ENCODE peak calls at places on chromosome 19, in four cellular contexts. L is H1, J is SK-N-SH, Z is GM12878. T is an unnamed sample.

GRCh38 chr19:52237771-52238400 is 31.5 kb upstream of the ZNF766 start:
- DNase-seq in L (peak; percentile 67), J (peak; percentile 44), Z (peak; percentile 19), T (no peak)

GRCh38 chr19:9914315-9915207 is 21.8 kb downstream of the OLFM2 start:
- DNase-seq in J (peak; percentile 92), Z (no peak), L (peak; percentile 90), T (peak; percentile 89)

GRCh38 chr19:50311723-50312635 is 17.2 kb downstream of the KCNC3 start:
- DNase-seq in L (peak; percentile 89), Z (no peak), J (peak; percentile 93), T (peak; percentile 89)

GRCh38 chr19:14003279-14004051 is 2.7 kb downstream of the RFX1 start:
- DNase-seq in L (no peak), Z (no peak), J (no peak), T (no peak)

GRCh38 chr19:13270514-13271105 is 120.4 kb downstream of the IER2 start:
- DNase-seq in J (no peak), Z (no peak), L (no peak), T (no peak)

GRCh38 chr19:11563530-11563929 is 4.5 kb upstream of the ELOF1 start:
- DNase-seq in L (no peak), Z (no peak), J (no peak), T (no peak)

GRCh38 chr19:4278460-4278901 is 585 bp upstream of the SHD start:
- DNase-seq in L (no peak), J (peak; percentile 91), Z (no peak), T (no peak)

GRCh38 chr19:10001899-10002298 is 8.4 kb downstream of the COL5A3 start:
- DNase-seq in L (peak; percentile 82), J (no peak), Z (no peak), T (peak; percentile 51)

GRCh38 chr19:12603714-12604113 is 6.9 kb downstream of the ZNF490 start:
- DNase-seq in Z (peak; percentile 69), J (no peak), L (no peak), T (no peak)

GRCh38 chr19:45008554-45008953 is 7.3 kb downstream of the RELB start:
- DNase-seq in L (no peak), J (no peak), Z (no peak), T (no peak)

GRCh38 chr19:18507727-18508440 is 14.0 kb downstream of the ELL start:
- DNase-seq in L (no peak), Z (no peak), J (no peak), T (no peak)

GRCh38 chr19:13765395-13766094 is 1.2 kb downstream of the MRI1 start:
- DNase-seq in J (peak; percentile 52), L (peak; percentile 49), Z (no peak), T (no peak)

GRCh38 chr19:3358392-3358918 is 7.9 kb upstream of the NFIC start:
- DNase-seq in Z (no peak), J (peak; percentile 74), L (no peak), T (no peak)

GRCh38 chr19:3784607-3785463 is 1.3 kb downstream of the MATK start:
- DNase-seq in J (no peak), L (peak; percentile 56), Z (no peak), T (no peak)

GRCh38 chr19:38852231-38853044 is 2.7 kb upstream of the HNRNPL start:
- DNase-seq in J (peak; percentile 43), Z (no peak), L (peak; percentile 70), T (peak; percentile 67)

GRCh38 chr19:53365134-53365898 is at the start of gene ZNF525:
- DNase-seq in J (peak; percentile 95), Z (peak; percentile 72), L (peak; percentile 97), T (peak; percentile 86)

GRCh38 chr19:16620018-16620417 is 8.0 kb downstream of the MED26 start:
- DNase-seq in Z (no peak), L (no peak), J (no peak), T (peak; percentile 10)

GRCh38 chr19:4914736-4915501 is 5.6 kb downstream of the UHRF1 start:
- DNase-seq in L (no peak), J (no peak), Z (no peak), T (peak; percentile 70)

GRCh38 chr19:46351241-46352041 is 4.6 kb downstream of the PPP5C start:
- DNase-seq in L (no peak), Z (no peak), J (no peak), T (no peak)

GRCh38 chr19:52200044-52200443 is 10.2 kb downstream of the PPP2R1A start:
- DNase-seq in L (no peak), Z (no peak), J (no peak), T (no peak)

GRCh38 chr19:35963514-35963913 is 27.3 kb downstream of the LRFN3 start:
- DNase-seq in Z (no peak), L (peak; percentile 88), J (no peak), T (peak; percentile 52)

GRCh38 chr19:57171551-57172081 is 4.3 kb upstream of the DUXA start:
- DNase-seq in Z (no peak), J (peak; percentile 95), L (peak; percentile 42), T (peak; percentile 6)

GRCh38 chr19:48613024-48613851 is 1.6 kb downstream of the FAM83E start:
- DNase-seq in J (no peak), L (no peak), Z (no peak), T (no peak)

GRCh38 chr19:6536138-6536671 is 5.4 kb downstream of the TNFSF9 start:
- DNase-seq in J (peak; percentile 88), Z (peak; percentile 99), L (peak; percentile 77), T (peak; percentile 84)

GRCh38 chr19:13964776-13965175 is 12.5 kb downstream of the DCAF15 start:
- DNase-seq in Z (no peak), L (no peak), J (no peak), T (no peak)

GRCh38 chr19:14480695-14481069 is 5.5 kb upstream of the PTGER1 start:
- DNase-seq in J (peak; percentile 47), L (no peak), Z (no peak), T (no peak)

GRCh38 chr19:2478324-2478755 is 2.4 kb downstream of the GADD45B start:
- DNase-seq in Z (no peak), L (peak; percentile 72), J (peak; percentile 63), T (no peak)

GRCh38 chr19:1561236-1561842 is 6.8 kb downstream of the MEX3D start:
- DNase-seq in J (no peak), Z (no peak), L (no peak), T (no peak)

GRCh38 chr19:47641891-47642485 is 33.1 kb downstream of the BICRA start:
- DNase-seq in Z (no peak), J (no peak), L (no peak), T (no peak)

GRCh38 chr19:35468637-35469036 is 20.6 kb downstream of the FFAR2 start:
- DNase-seq in J (peak; percentile 45), Z (peak; percentile 82), L (no peak), T (peak; percentile 47)

GRCh38 chr19:18636969-18637629 is at the start of gene KLHL26:
- DNase-seq in J (no peak), Z (no peak), L (no peak), T (no peak)

GRCh38 chr19:3117746-3118145 is 18.1 kb upstream of the GNA15 start:
- DNase-seq in L (no peak), Z (no peak), J (no peak), T (no peak)

GRCh38 chr19:18464646-18465045 is 26.7 kb upstream of the ISYNA1 start:
- DNase-seq in L (no peak), Z (no peak), J (no peak), T (no peak)

GRCh38 chr19:30686911-30687566 is 314.9 kb downstream of the ZNF536 start:
- DNase-seq in Z (no peak), L (no peak), J (peak; percentile 45), T (no peak)

GRCh38 chr19:17125728-17126677 is 50.4 kb downstream of the MYO9B start:
- DNase-seq in L (no peak), J (peak; percentile 83), Z (peak; percentile 79), T (no peak)

GRCh38 chr19:2974342-2974932 is 2.9 kb upstream of the TLE6 start:
- DNase-seq in L (no peak), J (no peak), Z (no peak), T (peak; percentile 62)

GRCh38 chr19:57841364-57841763 is 8.3 kb upstream of the ZNF587 start:
- DNase-seq in L (no peak), J (no peak), Z (no peak), T (no peak)

GRCh38 chr19:48844472-48844871 is 8.2 kb upstream of the HSD17B14 start:
- DNase-seq in J (peak; percentile 63), Z (no peak), L (no peak), T (peak; percentile 76)

GRCh38 chr19:51903192-51903591 is 1.6 kb downstream of the ZNF649 start:
- DNase-seq in L (no peak), Z (no peak), J (no peak), T (no peak)

GRCh38 chr19:41577144-41577830 is 1.3 kb downstream of the CEACAM21 start:
- DNase-seq in Z (no peak), L (no peak), J (no peak), T (no peak)

GRCh38 chr19:41578886-41579285 is 2.9 kb downstream of the CEACAM21 start:
- DNase-seq in Z (no peak), J (no peak), L (no peak), T (no peak)

GRCh38 chr19:41570639-41571112 is 5.3 kb upstream of the CEACAM21 start:
- DNase-seq in L (peak; percentile 84), Z (no peak), J (peak; percentile 79), T (peak; percentile 82)

GRCh38 chr19:41577833-41578232 is 1.9 kb downstream of the CEACAM21 start:
- DNase-seq in Z (no peak), L (no peak), J (no peak), T (no peak)

GRCh38 chr19:41575998-41576397 is at the start of gene CEACAM21:
- DNase-seq in J (no peak), L (no peak), Z (no peak), T (no peak)
- TF ChIP-seq NRF1 in J (no peak), L (no peak), Z (no peak), T (no peak)

GRCh38 chr19:8001995-8002849 is 3.2 kb downstream of the ELAVL1 start:
- DNase-seq in Z (peak; percentile 44), J (peak; percentile 89), L (peak; percentile 99), T (peak; percentile 81)

GRCh38 chr19:8005534-8006256 is at the start of gene ELAVL1:
- DNase-seq in J (peak; percentile 98), L (peak; percentile 94), Z (no peak), T (peak; percentile 95)

GRCh38 chr19:8001651-8001994 is 3.8 kb downstream of the ELAVL1 start:
- DNase-seq in Z (no peak), J (no peak), L (no peak), T (no peak)

GRCh38 chr19:8004001-8004400 is 1.4 kb downstream of the ELAVL1 start:
- DNase-seq in J (no peak), Z (no peak), L (no peak), T (no peak)

GRCh38 chr19:8004723-8005513 is 523 bp downstream of the ELAVL1 start:
- DNase-seq in L (no peak), J (peak; percentile 78), Z (no peak), T (peak; percentile 38)
- TF ChIP-seq NRF1 in L (no peak), J (peak; percentile 56), Z (no peak), T (peak; percentile 67)

GRCh38 chr19:33604651-33605050 is 17.1 kb upstream of the CHST8 start:
- DNase-seq in Z (no peak), L (no peak), J (no peak), T (no peak)
- TF ChIP-seq NRF1 in Z (no peak), L (no peak), J (no peak), T (no peak)

GRCh38 chr19:27889156-27889555 is 1323.8 kb downstream of the UQCRFS1 start:
- DNase-seq in Z (no peak), J (no peak), L (no peak), T (no peak)
- TF ChIP-seq NRF1 in Z (no peak), J (no peak), L (no peak), T (no peak)

T was measured in K562.